ENCODE peak calls at places on chromosomes 13 and 19, in nine cellular contexts. S, I, A, Z, W, F, Q, O and Y are unnamed samples.

GRCh38 chr13:47158583-47158982 is 261.7 kb upstream of the HTR2A start:
- DNase-seq in W (no peak), Z (no peak), A (no peak), S (no peak), O (no peak), I (no peak), Q (no peak), F (no peak), Y (no peak)

GRCh38 chr13:47114030-47114429 is 217.2 kb upstream of the HTR2A start:
- DNase-seq in S (peak; percentile 51), Z (no peak), A (no peak), O (peak; percentile 92), W (no peak), F (peak; percentile 75), I (no peak), Q (peak; percentile 81), Y (no peak)

GRCh38 chr13:40350283-40350992 is 316.0 kb downstream of the FOXO1 start:
- DNase-seq in A (no peak), Z (no peak), W (no peak), F (no peak), I (no peak), O (no peak), S (no peak), Q (no peak), Y (no peak)

GRCh38 chr19:1156305-1156801 is 17.7 kb downstream of the SBNO2 start:
- DNase-seq in Q (no peak), I (peak; percentile 78), A (peak; percentile 44), W (no peak), Z (no peak), F (peak; percentile 68), O (no peak), S (no peak), Y (no peak)

GRCh38 chr13:72170571-72170970 is 303.6 kb upstream of the DACH1 start:
- DNase-seq in I (peak; percentile 40), A (no peak), Z (no peak), F (no peak), W (no peak), S (no peak), O (no peak), Q (no peak), Y (no peak)

GRCh38 chr19:35206855-35207254 is 21.7 kb downstream of the FAM187B start:
- DNase-seq in F (no peak), O (no peak), W (no peak), A (no peak), Q (no peak), I (no peak), Z (no peak), S (no peak), Y (no peak)

GRCh38 chr19:51131780-51132680 is 7.3 kb downstream of the SIGLEC9 start:
- DNase-seq in F (no peak), A (no peak), Z (peak; percentile 69), I (peak; percentile 78), O (peak; percentile 5), S (no peak), W (peak; percentile 19), Q (no peak), Y (peak; percentile 30)

GRCh38 chr13:54004026-54004699 is 975.5 kb downstream of the OLFM4 start:
- DNase-seq in Q (peak; percentile 3), I (no peak), O (no peak), A (no peak), F (no peak), S (no peak), Z (no peak), W (no peak), Y (no peak)

GRCh38 chr13:114049026-114049425 is 75.2 kb upstream of the C13orf46 start:
- DNase-seq in F (no peak), I (no peak), W (peak; percentile 11), A (no peak), S (no peak), O (no peak), Z (no peak), Q (no peak), Y (no peak)

GRCh38 chr13:30934381-30934780 is 1.9 kb downstream of the TEX26 start:
- DNase-seq in A (no peak), F (no peak), I (no peak), Z (no peak), Q (peak; percentile 16), S (no peak), W (no peak), O (peak; percentile 33), Y (no peak)

GRCh38 chr13:30454991-30455390 is 10.7 kb downstream of the HMGB1 start:
- DNase-seq in Z (no peak), F (no peak), I (no peak), W (no peak), O (no peak), Q (no peak), S (no peak), A (no peak), Y (no peak)

GRCh38 chr13:36385471-36385870 is 39.3 kb upstream of the SPART start:
- DNase-seq in W (no peak), Z (no peak), I (no peak), S (peak; percentile 8), A (no peak), Q (peak; percentile 37), O (peak; percentile 51), F (no peak), Y (no peak)

GRCh38 chr19:17076539-17076919 is 952 bp downstream of the MYO9B start:
- DNase-seq in A (no peak), W (peak; percentile 10), O (peak; percentile 45), Q (peak; percentile 12), S (peak; percentile 37), Z (no peak), F (no peak), I (no peak), Y (peak; percentile 20)

GRCh38 chr19:33375760-33376159 is 2.3 kb downstream of the CEBPG start:
- DNase-seq in Z (no peak), S (no peak), Q (peak; percentile 48), O (peak; percentile 53), W (no peak), I (no peak), A (peak; percentile 69), F (no peak), Y (no peak)